ENCODE peak calls at places on chromosome 5, in eight cellular contexts. T is H54; H is NAMALWA; A is AG09309; L is EL; U is activated T-cell treated with anti-CD3 and anti-CD28 coated beads, Interleukin-2, amount 50 U/mL, for 1 hour; M is ELR; Y is Ammon's horn. C is an unnamed sample.

GRCh38 chr5:40514986-40515385 is 164.7 kb upstream of the PTGER4 start:
- DNase-seq in L (no peak), U (no peak), T (no peak), H (no peak), A (no peak), M (no peak), Y (no peak), C (no peak)

GRCh38 chr5:30100929-30101328 is 1092.6 kb upstream of the CDH6 start:
- DNase-seq in H (peak; percentile 24), T (no peak), Y (no peak), U (no peak), L (no peak), A (no peak), M (no peak), C (no peak)

GRCh38 chr5:32312194-32312681 is 501 bp downstream of the MTMR12 start:
- DNase-seq in U (no peak), H (peak; percentile 78), Y (peak; percentile 50), M (peak; percentile 82), L (peak; percentile 74), A (peak; percentile 13), T (peak; percentile 80), C (peak; percentile 22)

GRCh38 chr5:132411382-132411925 is 41.9 kb downstream of the SLC22A5 start:
- DNase-seq in U (peak; percentile 57), Y (no peak), M (no peak), A (no peak), T (no peak), L (no peak), H (no peak), C (no peak)

GRCh38 chr5:57956606-57957005 is 474.0 kb upstream of the ACTBL2 start:
- DNase-seq in Y (no peak), M (no peak), T (no peak), L (no peak), A (no peak), H (no peak), U (no peak), C (no peak)

GRCh38 chr5:11013793-11014192 is 252.8 kb upstream of the DAP start:
- DNase-seq in M (no peak), L (no peak), Y (no peak), U (no peak), A (no peak), H (no peak), T (no peak), C (no peak)

GRCh38 chr5:83562817-83563557 is 91.4 kb downstream of the VCAN start:
- DNase-seq in H (no peak), L (no peak), M (no peak), A (no peak), Y (peak; percentile 73), U (no peak), T (no peak), C (no peak)

GRCh38 chr5:171706736-171707440 is 78.7 kb upstream of the SMIM23 start:
- DNase-seq in Y (no peak), A (no peak), M (no peak), U (no peak), L (no peak), T (no peak), H (no peak), C (no peak)

GRCh38 chr5:43602456-43602817 is 543 bp upstream of the NNT start:
- DNase-seq in L (peak; percentile 69), U (no peak), M (peak; percentile 70), H (peak; percentile 71), A (peak; percentile 10), Y (peak; percentile 23), T (no peak), C (no peak)

GRCh38 chr5:61362796-61363364 is 30.8 kb downstream of the ZSWIM6 start:
- DNase-seq in L (peak; percentile 46), H (peak; percentile 2), T (no peak), U (peak; percentile 31), Y (no peak), A (no peak), M (peak; percentile 32), C (no peak)

GRCh38 chr5:34587355-34588241 is 68.5 kb upstream of the RAI14 start:
- DNase-seq in T (no peak), L (peak; percentile 82), H (no peak), M (peak; percentile 92), U (no peak), Y (no peak), A (no peak), C (no peak)

GRCh38 chr5:96149546-96149945 is 187.9 kb upstream of the ELL2 start:
- DNase-seq in H (no peak), U (no peak), M (peak; percentile 22), T (no peak), Y (no peak), L (peak; percentile 67), A (peak; percentile 80), C (no peak)

GRCh38 chr5:139636975-139637408 is 11.2 kb upstream of the CXXC5 start:
- DNase-seq in Y (no peak), U (no peak), L (peak; percentile 51), M (peak; percentile 64), T (no peak), H (peak; percentile 72), A (no peak), C (no peak)

GRCh38 chr5:132489871-132490483 is 596 bp downstream of the IRF1 start:
- DNase-seq in M (peak; percentile 64), L (peak; percentile 51), T (peak; percentile 40), Y (peak; percentile 49), U (no peak), A (no peak), H (peak; percentile 48), C (no peak)

GRCh38 chr5:132281856-132282614 is 12.2 kb upstream of the SLC22A4 start:
- DNase-seq in L (no peak), H (no peak), T (no peak), M (no peak), U (no peak), A (no peak), Y (no peak), C (no peak)

GRCh38 chr5:37889612-37890317 is 49.9 kb upstream of the GDNF start:
- DNase-seq in M (peak; percentile 96), H (no peak), A (peak; percentile 74), T (peak; percentile 72), L (peak; percentile 95), Y (no peak), U (no peak), C (peak; percentile 49)

GRCh38 chr5:138655530-138656245 is 80.5 kb upstream of the HSPA9 start:
- DNase-seq in H (no peak), L (no peak), A (no peak), M (no peak), U (no peak), Y (peak; percentile 94), T (no peak), C (no peak)

GRCh38 chr5:126808619-126809018 is 31.7 kb downstream of the LMNB1 start:
- DNase-seq in Y (no peak), L (peak; percentile 46), T (no peak), M (peak; percentile 62), H (peak; percentile 76), U (no peak), A (peak; percentile 2), C (peak; percentile 14)

GRCh38 chr5:102801375-102801774 is 46.3 kb downstream of the PAM start:
- DNase-seq in L (no peak), U (no peak), T (no peak), M (no peak), H (no peak), Y (no peak), A (no peak), C (no peak)

GRCh38 chr5:38994329-38994927 is 79.8 kb downstream of the RICTOR start:
- DNase-seq in M (peak; percentile 82), T (no peak), U (no peak), Y (peak; percentile 64), A (peak; percentile 57), H (peak; percentile 63), L (peak; percentile 70), C (peak; percentile 53)

GRCh38 chr5:82425591-82425990 is 147.4 kb upstream of the RPS23 start:
- DNase-seq in U (no peak), T (no peak), M (no peak), Y (no peak), A (no peak), L (no peak), H (no peak), C (no peak)

GRCh38 chr5:6634788-6635430 is 1.7 kb downstream of the SRD5A1 start:
- DNase-seq in U (no peak), T (no peak), A (no peak), H (no peak), L (no peak), M (peak; percentile 43), Y (no peak), C (no peak)

GRCh38 chr5:105885266-105885665 is 1785.5 kb downstream of the EFNA5 start:
- DNase-seq in A (no peak), U (no peak), M (peak; percentile 66), T (no peak), H (no peak), Y (no peak), L (no peak), C (no peak)

GRCh38 chr5:13976867-13977479 is 32.5 kb upstream of the DNAH5 start:
- DNase-seq in Y (no peak), M (peak; percentile 82), U (no peak), A (no peak), L (peak; percentile 68), H (peak; percentile 38), T (peak; percentile 62), C (no peak)

GRCh38 chr5:132770476-132771159 is 6.4 kb downstream of the SEPTIN8 start:
- DNase-seq in L (no peak), U (no peak), H (no peak), A (no peak), T (no peak), Y (no peak), M (no peak), C (no peak)

GRCh38 chr5:1118231-1118698 is 6.4 kb upstream of the SLC12A7 start:
- DNase-seq in L (no peak), T (no peak), U (no peak), A (no peak), M (no peak), H (no peak), Y (no peak), C (no peak)

GRCh38 chr5:176500511-176500910 is 36.7 kb downstream of the RNF44 start:
- DNase-seq in H (no peak), M (no peak), U (no peak), Y (no peak), T (no peak), A (no peak), L (no peak), C (no peak)

GRCh38 chr5:52985306-52985705 is 3.8 kb upstream of the ITGA2 start:
- DNase-seq in T (no peak), Y (no peak), A (no peak), U (no peak), L (no peak), M (peak; percentile 64), H (no peak), C (no peak)

GRCh38 chr5:28009526-28010025 is 971.2 kb upstream of the CDH9 start:
- DNase-seq in Y (no peak), T (no peak), U (no peak), M (no peak), L (no peak), H (no peak), A (no peak), C (no peak)

GRCh38 chr5:149358294-149358651 is 427 bp downstream of the PCYOX1L start:
- DNase-seq in A (no peak), M (peak; percentile 25), L (peak; percentile 28), U (no peak), T (no peak), Y (peak; percentile 65), H (peak; percentile 48), C (no peak)

GRCh38 chr5:1757511-1757910 is 42.1 kb downstream of the MRPL36 start:
- DNase-seq in M (no peak), L (no peak), H (no peak), T (no peak), U (peak; percentile 5), Y (no peak), A (no peak), C (no peak)

C was measured in stromal cell of bone marrow.